ENCODE peak calls at places on chromosomes 5 and 9, in five cellular contexts. W is lung, X is AG04450, U is colonic mucosa, V is psoas muscle. Y is an unnamed sample. For H3K9me3, the result is how much of the 10 kb centered on the place peaks cover.

GRCh38 chr9:121075251-121076036 is 689 bp downstream of the CNTRL start:
- DNase-seq in W (no peak), X (no peak), U (no peak), V (no peak), Y (no peak)

GRCh38 chr9:134605351-134605968 is 36.1 kb upstream of the COL5A1 start:
- DNase-seq in X (no peak), W (peak), V (no peak), U (peak), Y (no peak)

GRCh38 chr5:10854526-10855277 is 93.7 kb upstream of the DAP start:
- DNase-seq in V (no peak), W (no peak), U (no peak), X (no peak), Y (no peak)

GRCh38 chr5:126030698-126031097 is 392.5 kb upstream of the GRAMD2B start:
- DNase-seq in U (no peak), X (no peak), V (no peak), W (no peak), Y (no peak)

GRCh38 chr9:70475211-70475610 is 60.8 kb upstream of the KLF9 start:
- DNase-seq in U (no peak), V (no peak), X (no peak), W (no peak), Y (no peak)

GRCh38 chr5:143693691-143694252 is 118.2 kb upstream of the HMHB1 start:
- DNase-seq in W (no peak), V (no peak), X (no peak), U (no peak), Y (no peak)

GRCh38 chr9:89468271-89468960 is 29.5 kb downstream of the SEMA4D start:
- DNase-seq in V (no peak), X (no peak), W (no peak), U (no peak), Y (no peak)

GRCh38 chr9:133273819-133274218 is 1.2 kb downstream of the ABO start:
- DNase-seq in V (no peak), X (no peak), U (peak), W (no peak), Y (peak)

GRCh38 chr9:5818424-5819142 is 14.3 kb downstream of the ERMP1 start:
- DNase-seq in X (no peak), V (no peak), W (no peak), U (no peak), Y (no peak)

GRCh38 chr5:40474250-40474649 is 205.5 kb upstream of the PTGER4 start:
- DNase-seq in U (no peak), W (no peak), X (no peak), V (no peak), Y (no peak)

GRCh38 chr5:74570250-74570649 is 70.3 kb downstream of the ENC1 start:
- DNase-seq in W (no peak), V (no peak), U (no peak), X (no peak), Y (no peak)

GRCh38 chr5:143494162-143494561 is 90.7 kb upstream of the NR3C1 start:
- DNase-seq in W (no peak), V (no peak), U (no peak), X (peak), Y (no peak)

GRCh38 chr9:107520186-107520585 is 30.6 kb upstream of the KLF4 start:
- DNase-seq in W (no peak), V (no peak), U (no peak), X (no peak), Y (no peak)

GRCh38 chr5:168808217-168808616 is 229.0 kb upstream of the PANK3 start:
- DNase-seq in X (no peak), W (no peak), V (no peak), U (no peak), Y (no peak)

GRCh38 chr9:9536481-9536880 is 1076.3 kb downstream of the PTPRD start:
- DNase-seq in W (no peak), U (no peak), X (no peak), V (no peak), Y (no peak)

GRCh38 chr5:174533771-174534221 is 190.6 kb upstream of the MSX2 start:
- DNase-seq in W (no peak), U (no peak), X (peak), V (no peak), Y (no peak)

GRCh38 chr5:174532453-174533126 is 191.8 kb upstream of the MSX2 start:
- DNase-seq in V (peak), W (peak), U (peak), X (peak), Y (peak)

GRCh38 chr5:174529925-174530681 is 194.3 kb upstream of the MSX2 start:
- DNase-seq in W (no peak), V (no peak), X (no peak), U (no peak), Y (no peak)

GRCh38 chr5:174533127-174533453 is 191.3 kb upstream of the MSX2 start:
- DNase-seq in U (no peak), X (no peak), W (no peak), V (no peak), Y (no peak)

DNA sequence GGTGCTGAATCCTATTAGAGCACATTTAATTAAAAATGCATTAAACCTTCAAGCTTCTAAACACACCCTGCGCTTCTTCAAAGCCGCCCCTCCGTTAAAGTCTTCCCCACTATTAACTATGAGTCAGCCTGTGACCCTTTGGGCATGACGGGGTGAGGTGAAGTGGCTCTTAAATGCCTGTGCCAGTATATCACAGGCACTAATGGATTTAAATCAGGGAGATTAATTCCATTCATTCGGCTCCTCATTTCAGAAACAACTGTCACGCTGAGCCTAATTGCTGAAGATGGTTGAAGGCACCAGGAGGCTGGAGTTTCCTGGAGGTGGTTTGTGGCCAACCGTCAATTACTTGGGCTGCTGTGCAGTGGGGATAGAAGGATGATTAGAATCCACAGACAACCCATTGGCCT is 192.6 kb upstream of the MSX2 start:
- DNase-seq in V (no peak), W (no peak), U (no peak), X (no peak), Y (no peak)
- H3K4me3 ChIP-seq in V (no peak), W (no peak), U (no peak), X (no peak), Y (no peak)

GRCh38 chr5:65127181-65127901 is 354.4 kb downstream of the ADAMTS6 start:
- DNase-seq in U (no peak), V (no peak), W (no peak), X (peak), Y (no peak)
- TF ChIP-seq CTCF in U (no peak), V (no peak), W (no peak), X (no peak), Y (no peak)

GRCh38 chr9:33110686-33111085 is 34.2 kb upstream of the SMU1 start:
- DNase-seq in V (no peak), X (no peak), U (no peak), W (no peak), Y (no peak)

GRCh38 chr9:33108472-33108871 is 32.0 kb upstream of the SMU1 start:
- DNase-seq in V (no peak), X (no peak), W (no peak), U (no peak), Y (no peak)

GRCh38 chr9:33109850-33110595 is 33.5 kb upstream of the SMU1 start:
- DNase-seq in U (no peak), V (no peak), X (no peak), W (no peak), Y (no peak)

GRCh38 chr9:33107762-33108161 is 31.3 kb upstream of the SMU1 start:
- DNase-seq in X (no peak), V (no peak), U (no peak), W (no peak), Y (no peak)

GRCh38 chr9:33109097-33109496 is 32.6 kb upstream of the SMU1 start:
- DNase-seq in W (no peak), U (no peak), V (no peak), X (no peak), Y (no peak)
- H3K9me3 ChIP-seq in W (under half), U (under half), V (under half), X (under half), Y (under half)

GRCh38 chr5:112976432-112977309 is at the start of gene DCP2:
- DNase-seq in W (peak), V (peak), X (peak), U (peak), Y (peak)
- H3K4me3 ChIP-seq in W (peak), V (peak), X (peak), U (peak), Y (peak)

GRCh38 chr5:90421136-90421535 is 11.6 kb upstream of the CETN3 start:
- DNase-seq in U (no peak), V (no peak), X (no peak), W (no peak), Y (no peak)
- TF ChIP-seq CTCF in U (no peak), V (no peak), X (peak), W (no peak), Y (no peak)

DNA sequence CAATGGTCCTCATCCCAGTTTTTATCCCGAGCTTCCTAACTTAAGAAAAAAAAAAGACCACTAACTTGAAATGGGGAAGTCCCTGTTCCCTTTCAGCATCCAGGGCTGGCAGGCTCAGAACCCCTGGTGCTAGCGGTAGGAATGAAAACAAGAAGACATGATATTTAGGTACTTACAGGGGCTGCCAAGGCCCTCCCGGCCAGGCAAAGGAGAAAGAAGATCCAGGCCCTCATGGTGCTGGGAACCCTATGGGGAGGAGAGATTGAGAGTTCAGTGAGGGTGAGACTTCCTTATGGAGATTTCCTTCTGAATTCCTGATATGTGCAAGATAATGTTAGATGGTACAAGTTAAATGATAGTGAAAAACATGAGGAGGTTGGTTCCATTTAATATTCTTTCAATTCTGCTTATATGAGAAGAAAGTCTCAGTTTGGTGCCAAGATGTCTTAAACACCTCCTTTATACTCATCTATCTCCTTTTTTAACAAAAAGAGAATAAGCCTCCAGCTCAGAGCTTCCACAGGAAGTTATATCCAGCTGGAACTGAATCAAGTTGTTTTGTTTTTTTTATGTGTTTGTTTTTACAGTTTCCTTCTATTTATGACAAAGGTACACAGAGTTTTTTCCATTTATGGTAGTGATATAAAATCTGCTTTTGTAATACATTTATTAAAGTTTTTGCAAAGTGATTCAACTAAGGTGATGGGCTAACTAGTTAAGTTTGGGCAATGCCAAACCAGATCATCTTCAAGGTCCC is 10.6 kb downstream of the SPARC start:
- DNase-seq in W (no peak), V (no peak), X (no peak), U (no peak), Y (no peak)
- H3K9me3 ChIP-seq in W (under half), V (under half), X (under half), U (under half), Y (under half)

Y was measured in mucosa of descending colon.